ENCODE peak calls at places on chromosomes 3 and 15, in nine cellular contexts. Z is CD4-positive, CD25-positive, alpha-beta regulatory T cell; M is epithelial cell of proximal tubule; V is dorsolateral prefrontal cortex; X is neuronal stem cell; C is fibroblast of lung; I is breast epithelium; Q is AG09309; Y is tibial artery. G is an unnamed sample.
A peak's percentile ranks its signal among the peaks of the same experiment; 100 is the strongest.

GRCh38 chr3:123401836-123402530 is 46.9 kb downstream of the ADCY5 start:
- DNase-seq in Y (peak; percentile 93), I (no peak), M (no peak), V (no peak), Z (no peak), X (no peak), Q (no peak), C (no peak), G (no peak)

GRCh38 chr15:81281176-81281735 is 42.7 kb downstream of the STARD5 start:
- DNase-seq in X (no peak), M (no peak), Q (no peak), Z (no peak), I (no peak), Y (peak; percentile 32), V (no peak), C (no peak), G (no peak)

GRCh38 chr3:13081603-13082360 is 8.6 kb upstream of the IQSEC1 start:
- DNase-seq in I (no peak), Y (no peak), C (no peak), X (no peak), Q (no peak), M (no peak), Z (no peak), V (no peak), G (no peak)

GRCh38 chr15:73630030-73630429 is 3.2 kb downstream of the NPTN start:
- DNase-seq in Q (no peak), Z (no peak), X (no peak), M (no peak), Y (no peak), V (no peak), I (no peak), C (no peak), G (no peak)

GRCh38 chr15:38613085-38613484 is 48.5 kb upstream of the RASGRP1 start:
- DNase-seq in M (no peak), I (no peak), X (no peak), Z (no peak), V (no peak), Y (no peak), C (no peak), Q (no peak), G (peak; percentile 3)

GRCh38 chr3:136141296-136141785 is 54.8 kb downstream of the MSL2 start:
- DNase-seq in V (no peak), Z (no peak), M (no peak), Y (no peak), I (no peak), C (no peak), X (no peak), Q (no peak), G (no peak)

GRCh38 chr3:71131385-71131871 is 452.1 kb downstream of the FOXP1 start:
- DNase-seq in Y (no peak), X (no peak), Q (no peak), M (no peak), C (no peak), V (no peak), I (no peak), Z (no peak), G (no peak)

GRCh38 chr3:74489393-74489792 is 125.1 kb downstream of the CNTN3 start:
- DNase-seq in I (no peak), Q (no peak), Y (no peak), M (no peak), Z (no peak), X (no peak), C (no peak), V (no peak), G (peak; percentile 5)

GRCh38 chr3:183435701-183436100 is 7.3 kb upstream of the MCF2L2 start:
- DNase-seq in M (no peak), C (no peak), Y (no peak), I (no peak), Q (no peak), Z (peak; percentile 49), X (no peak), V (no peak), G (peak; percentile 65)

GRCh38 chr3:43001556-43002121 is 22.5 kb downstream of the GASK1A start:
- DNase-seq in M (no peak), I (no peak), Y (no peak), V (no peak), Q (no peak), Z (no peak), C (no peak), X (no peak), G (no peak)
- H3K4me3 ChIP-seq in M (no peak overlapping the region), I (peak overlapping the region; percentile 24), Y (peak overlapping the region; percentile 42), V (no peak overlapping the region), Q (no peak overlapping the region), Z (no peak overlapping the region), C (no peak overlapping the region), X (no peak overlapping the region), G (no peak overlapping the region)

GRCh38 chr3:15206662-15207576 is 873 bp downstream of the CAPN7 start:
- DNase-seq in X (peak; percentile 17), Y (peak; percentile 76), V (no peak), Q (no peak), I (peak; percentile 26), M (peak; percentile 25), Z (peak; percentile 67), C (peak; percentile 47), G (peak; percentile 32)

GRCh38 chr3:15204005-15204404 is 2.0 kb upstream of the CAPN7 start:
- DNase-seq in Y (no peak), X (no peak), Z (no peak), I (no peak), C (no peak), V (no peak), M (no peak), Q (no peak), G (peak; percentile 8)

GRCh38 chr3:15207836-15208504 is 1.9 kb downstream of the CAPN7 start:
- DNase-seq in Q (no peak), Y (no peak), C (peak; percentile 5), V (no peak), Z (no peak), M (no peak), I (no peak), X (no peak), G (no peak)

GRCh38 chr3:15205934-15206661 is at the start of gene CAPN7:
- DNase-seq in Y (peak; percentile 98), Q (peak; percentile 69), I (peak; percentile 94), V (peak; percentile 94), M (peak; percentile 30), X (peak; percentile 91), C (peak; percentile 91), Z (peak; percentile 96), G (peak; percentile 91)

GRCh38 chr3:15205482-15205933 is 538 bp upstream of the CAPN7 start:
- DNase-seq in V (no peak), Z (no peak), X (no peak), M (no peak), Q (no peak), Y (no peak), C (peak; percentile 1), I (no peak), G (no peak)
- H3K4me3 ChIP-seq in V (peak overlapping the region; percentile 97), Z (peak overlapping the region; percentile 87), X (peak overlapping the region; percentile 88), M (peak overlapping the region; percentile 95), Q (peak overlapping the region; percentile 55), Y (peak overlapping the region; percentile 98), C (peak overlapping the region; percentile 81), I (peak overlapping the region; percentile 73), G (peak overlapping the region; percentile 3)

DNA sequence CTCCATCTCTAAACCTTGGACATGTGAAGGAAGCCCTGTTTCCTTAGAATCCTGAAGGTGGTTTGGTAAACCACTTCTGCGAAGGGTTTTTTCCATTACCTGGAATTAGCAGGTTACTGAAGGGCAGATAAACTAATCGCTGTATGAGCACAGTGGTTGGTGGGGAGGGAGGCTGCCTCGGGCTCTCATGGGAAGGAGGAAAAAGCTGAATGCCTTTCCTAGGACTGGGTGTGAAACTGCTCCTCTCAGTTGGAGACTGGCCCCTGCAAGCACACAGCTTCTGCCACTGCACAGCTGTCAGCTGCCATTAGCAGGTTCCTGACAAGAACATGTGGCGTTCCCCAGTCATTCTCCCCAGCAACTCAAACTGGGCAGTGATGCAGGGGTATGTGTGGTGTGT is 376.3 kb downstream of the GAP43 start:
- DNase-seq in X (no peak), C (peak; percentile 21), I (no peak), Y (no peak), V (peak; percentile 5), Z (no peak), M (no peak), Q (no peak), G (peak; percentile 84)
- H3K4me3 ChIP-seq in X (no peak overlapping the region), C (no peak overlapping the region), I (no peak overlapping the region), Y (no peak overlapping the region), V (peak overlapping the region; percentile 46), Z (no peak overlapping the region), M (no peak overlapping the region), Q (no peak overlapping the region), G (no peak overlapping the region)

GRCh38 chr15:96047255-96047931 is 283.1 kb upstream of the NR2F2 start:
- DNase-seq in C (peak; percentile 93), M (no peak), X (no peak), I (no peak), V (no peak), Q (peak; percentile 76), Y (no peak), Z (no peak), G (no peak)
- H3K4me3 ChIP-seq in C (peak overlapping the region; percentile 38), M (no peak overlapping the region), X (no peak overlapping the region), I (no peak overlapping the region), V (no peak overlapping the region), Q (peak overlapping the region; percentile 1), Y (peak overlapping the region; percentile 11), Z (no peak overlapping the region), G (no peak overlapping the region)

DNA sequence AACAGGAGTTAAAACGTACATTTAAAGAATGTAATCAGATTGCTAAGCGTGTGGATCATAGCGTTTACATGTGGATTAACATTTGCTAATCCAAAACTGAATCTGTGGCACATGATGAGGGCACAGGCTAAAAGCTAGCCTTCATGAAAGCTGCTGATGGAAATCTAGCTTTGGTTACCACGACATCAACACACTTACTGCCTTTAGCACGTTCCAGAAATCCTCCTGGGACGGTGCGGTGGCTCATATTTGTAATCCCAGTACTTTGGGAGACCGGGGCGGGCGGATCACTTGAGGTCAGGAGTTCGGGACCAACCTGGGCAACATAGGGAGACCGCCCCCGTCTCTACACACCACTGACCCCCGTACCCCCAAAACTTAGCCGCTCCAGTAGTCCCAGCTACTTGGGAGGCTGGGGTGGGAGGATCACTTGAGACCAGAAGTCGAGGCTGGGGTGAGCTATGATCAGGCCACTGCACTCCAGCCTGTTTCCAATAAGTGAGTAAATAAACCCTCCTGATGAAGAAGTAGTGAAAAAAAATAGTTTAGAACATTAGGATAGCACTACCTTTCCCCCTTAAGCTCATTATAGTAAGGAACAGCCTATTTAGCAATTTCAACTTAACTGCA is 1.2 kb upstream of the PRTG start:
- DNase-seq in Z (no peak), Y (no peak), I (no peak), Q (no peak), C (no peak), V (no peak), M (no peak), X (no peak), G (peak; percentile 11)
- H3K4me3 ChIP-seq in Z (no peak overlapping the region), Y (peak overlapping the region; percentile 94), I (no peak overlapping the region), Q (no peak overlapping the region), C (no peak overlapping the region), V (peak overlapping the region; percentile 78), M (peak overlapping the region; percentile 76), X (peak overlapping the region; percentile 40), G (no peak overlapping the region)

DNA sequence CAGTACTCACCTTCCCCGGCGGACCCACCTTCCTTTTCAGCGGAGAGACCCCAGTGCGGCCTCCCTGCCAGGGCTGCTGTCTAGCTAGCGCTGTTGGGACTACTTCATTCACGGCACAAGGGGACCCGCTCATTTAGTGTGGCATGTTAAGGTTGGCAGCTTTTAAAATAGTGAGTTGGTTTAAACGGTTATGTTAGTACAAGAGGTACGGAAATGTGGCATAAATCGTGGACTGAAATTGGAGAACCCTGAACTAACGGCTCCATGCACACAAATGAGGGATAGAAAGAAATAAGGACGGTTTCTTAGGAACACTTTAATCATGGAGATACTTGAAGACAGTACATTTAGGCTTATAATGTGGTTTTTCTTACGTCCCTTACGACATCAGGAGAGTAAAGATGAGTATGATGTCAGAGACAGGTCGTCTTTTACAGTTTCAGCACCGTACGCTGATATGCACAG is 752 bp downstream of the CEP63 start:
- DNase-seq in C (peak; percentile 43), Z (peak; percentile 58), Y (no peak), V (no peak), I (no peak), Q (no peak), M (no peak), X (peak; percentile 36), G (peak; percentile 44)
- H3K4me3 ChIP-seq in C (peak overlapping the region; percentile 92), Z (peak overlapping the region; percentile 97), Y (peak overlapping the region; percentile 87), V (peak overlapping the region; percentile 81), I (peak overlapping the region; percentile 84), Q (peak overlapping the region; percentile 76), M (peak overlapping the region; percentile 87), X (peak overlapping the region; percentile 63), G (peak overlapping the region; percentile 65)